ENCODE peak calls at places on chromosomes 13 and 19, in four cellular contexts. P, Z, S and U are unnamed samples.
A peak's percentile ranks its signal among the peaks of the same experiment; 100 is the strongest.

GRCh38 chr13:59750860-59751259 is 412.9 kb downstream of the DIAPH3 start:
- DNase-seq in Z (no peak), P (no peak), S (no peak), U (peak; percentile 52)

GRCh38 chr13:85541476-85541875 is 257.7 kb downstream of the SLITRK6 start:
- DNase-seq in Z (no peak), S (no peak), P (no peak), U (no peak)

GRCh38 chr19:6894313-6894712 is 6.9 kb downstream of the ADGRE1 start:
- DNase-seq in P (no peak), S (no peak), Z (no peak), U (no peak)

GRCh38 chr13:111531505-111531904 is 211.1 kb downstream of the TEX29 start:
- DNase-seq in S (no peak), P (no peak), Z (peak; percentile 6), U (no peak)

GRCh38 chr19:33868076-33868735 is 71.5 kb downstream of the KCTD15 start:
- DNase-seq in Z (no peak), P (no peak), S (peak; percentile 17), U (no peak)

GRCh38 chr13:80483157-80483556 is 142.2 kb upstream of the SPRY2 start:
- DNase-seq in P (no peak), Z (no peak), S (no peak), U (no peak)

GRCh38 chr19:3507371-3508120 is 1.4 kb downstream of the FZR1 start:
- DNase-seq in S (peak; percentile 35), Z (no peak), P (no peak), U (peak; percentile 21)

GRCh38 chr13:109789262-109789661 is 2.9 kb upstream of the IRS2 start:
- DNase-seq in Z (no peak), P (no peak), S (no peak), U (peak; percentile 41)

GRCh38 chr13:103282571-103283450 is 216.6 kb upstream of the SLC10A2 start:
- DNase-seq in S (no peak), P (no peak), Z (peak; percentile 45), U (no peak)

GRCh38 chr13:33547035-33547434 is 261.5 kb upstream of the STARD13 start:
- DNase-seq in P (no peak), Z (no peak), S (no peak), U (no peak)

GRCh38 chr19:29666634-29667389 is 1.6 kb downstream of the PLEKHF1 start:
- DNase-seq in S (peak; percentile 54), Z (no peak), P (peak; percentile 82), U (peak; percentile 80)

GRCh38 chr19:19064811-19065745 is 1.3 kb downstream of the SLC25A42 start:
- DNase-seq in S (no peak), Z (no peak), P (peak; percentile 33), U (no peak)

GRCh38 chr13:20191902-20192469 is 752 bp downstream of the GJB2 start:
- DNase-seq in P (no peak), Z (peak; percentile 16), S (peak; percentile 53), U (peak; percentile 21)

GRCh38 chr19:38277969-38278680 is 13.8 kb downstream of the SPINT2 start:
- DNase-seq in P (peak; percentile 83), S (peak; percentile 39), Z (no peak), U (peak; percentile 58)

GRCh38 chr13:83824120-83824519 is 58.2 kb downstream of the SLITRK1 start:
- DNase-seq in P (no peak), Z (no peak), S (no peak), U (no peak)

GRCh38 chr19:39406656-39407393 is at the start of gene ZFP36:
- DNase-seq in P (peak; percentile 92), S (peak; percentile 95), Z (peak; percentile 93), U (peak; percentile 94)

GRCh38 chr19:14427461-14427860 is 5.6 kb upstream of the PKN1 start:
- DNase-seq in S (no peak), Z (no peak), P (no peak), U (no peak)

GRCh38 chr19:39410620-39411005 is 1.9 kb upstream of the PLEKHG2 start:
- DNase-seq in Z (peak; percentile 36), P (no peak), S (no peak), U (no peak)

DNA sequence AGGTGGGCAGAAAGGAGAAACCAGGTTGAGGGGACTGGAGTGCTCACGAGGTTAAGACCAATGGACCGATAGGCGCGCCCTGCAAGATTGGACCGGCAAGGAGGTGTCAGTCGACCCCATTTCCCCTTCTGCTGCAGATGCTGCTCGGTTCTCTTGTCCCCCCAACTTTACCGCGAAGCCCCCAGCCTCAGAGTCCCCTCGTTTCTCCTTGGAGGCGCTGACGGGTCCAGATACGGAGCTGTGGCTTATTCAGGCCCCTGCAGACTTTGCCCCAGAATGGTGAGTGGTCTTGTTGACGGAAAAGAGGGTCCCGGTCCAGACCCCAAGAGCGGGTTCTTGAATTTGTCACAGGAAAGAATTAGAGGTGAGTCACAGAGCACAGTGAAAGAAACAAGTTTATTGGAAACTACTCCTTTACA is 522 bp downstream of the POLR1G start:
- DNase-seq in P (no peak), Z (no peak), S (no peak), U (no peak)
- TF ChIP-seq POLR2A in P (no peak), Z (no peak), S (no peak), U (no peak)

GRCh38 chr19:1131718-1132552 is 28.1 kb downstream of the GPX4 start:
- DNase-seq in P (peak; percentile 94), Z (peak; percentile 64), S (peak; percentile 92), U (peak; percentile 79)
- TF ChIP-seq POLR2A in P (peak; percentile 46), Z (no peak), S (no peak), U (no peak)

GRCh38 chr13:114142640-114143490 is 10.4 kb upstream of the RASA3 start:
- DNase-seq in P (peak; percentile 27), S (peak; percentile 63), Z (no peak), U (no peak)
- TF ChIP-seq POLR2A in P (no peak), S (no peak), Z (no peak), U (no peak)

GRCh38 chr19:16522559-16523377 is 19.5 kb downstream of the CHERP start:
- DNase-seq in P (no peak), Z (no peak), S (no peak), U (no peak)
- TF ChIP-seq POLR2A in P (no peak), Z (no peak), S (no peak), U (no peak)

GRCh38 chr13:39945226-39945625 is 289.8 kb downstream of the COG6 start:
- DNase-seq in P (no peak), S (no peak), Z (no peak), U (no peak)

GRCh38 chr13:39942177-39942900 is 286.9 kb downstream of the COG6 start:
- DNase-seq in P (no peak), S (no peak), Z (no peak), U (peak; percentile 15)

GRCh38 chr13:39943711-39944110 is 288.2 kb downstream of the COG6 start:
- DNase-seq in S (no peak), P (no peak), Z (no peak), U (no peak)

GRCh38 chr13:39942901-39943273 is 287.4 kb downstream of the COG6 start:
- DNase-seq in P (peak; percentile 68), Z (peak; percentile 76), S (peak; percentile 79), U (peak; percentile 79)

DNA sequence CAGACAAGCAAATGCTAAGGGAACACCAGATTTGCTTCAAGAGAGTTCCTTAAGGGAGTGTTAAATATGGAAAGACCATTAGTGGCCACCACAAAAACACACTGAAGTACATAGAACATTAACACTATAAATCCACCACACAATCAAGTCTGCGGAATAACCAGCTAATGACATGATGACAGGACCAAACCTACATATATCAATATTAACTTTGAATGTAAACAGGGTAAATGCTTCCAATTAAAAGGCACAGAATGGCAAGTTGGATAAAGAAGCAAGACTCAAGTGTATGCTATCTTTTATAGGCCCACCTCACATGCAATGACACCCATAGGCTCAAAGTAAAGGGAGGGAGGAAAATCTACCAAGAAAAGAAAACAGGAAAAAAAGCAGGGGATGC is 291.3 kb downstream of the COG6 start:
- DNase-seq in Z (no peak), S (no peak), P (no peak), U (no peak)
- TF ChIP-seq POLR2A in Z (no peak), S (no peak), P (no peak), U (no peak)